ENCODE peak calls at places on chromosomes 7 and 10, in eight cellular contexts. M is NCI-H446 treated with DMSO at 0.1 percent for 48 hours; V is central memory CD4-positive, alpha-beta T cell; F is upper lobe of right lung; O is HFF-Myc; H is HTR-8/SVneo; Q is anterior cingulate cortex; Y is AG09319. U is an unnamed sample.

GRCh38 chr10:63286754-63287264 is 153.7 kb downstream of the NRBF2 start:
- DNase-seq in V (no peak), Y (no peak), Q (no peak), F (no peak), O (no peak), H (no peak), M (no peak), U (no peak)

GRCh38 chr10:72087392-72087968 is 871 bp downstream of the SPOCK2 start:
- DNase-seq in Y (no peak), O (no peak), H (no peak), Q (no peak), V (peak; percentile 48), M (no peak), F (no peak), U (no peak)

GRCh38 chr10:5018150-5018549 is 14.5 kb upstream of the AKR1C2 start:
- DNase-seq in F (no peak), Q (no peak), O (no peak), V (no peak), M (no peak), Y (no peak), H (no peak), U (no peak)

GRCh38 chr7:157797361-157797760 is 460.6 kb downstream of the DNAJB6 start:
- DNase-seq in O (no peak), V (no peak), H (no peak), Y (no peak), Q (no peak), F (no peak), M (no peak), U (no peak)

GRCh38 chr7:37150180-37150579 is 298.5 kb downstream of the ELMO1 start:
- DNase-seq in V (no peak), Y (no peak), F (no peak), O (no peak), M (no peak), H (no peak), Q (no peak), U (no peak)

GRCh38 chr10:19788075-19788686 is 28.1 kb upstream of the PLXDC2 start:
- DNase-seq in V (no peak), O (peak; percentile 30), H (no peak), Q (no peak), Y (peak; percentile 23), F (no peak), M (peak; percentile 39), U (peak; percentile 8)

GRCh38 chr7:157656195-157656769 is 319.5 kb downstream of the DNAJB6 start:
- DNase-seq in M (no peak), O (no peak), Q (no peak), Y (no peak), V (no peak), H (no peak), F (peak; percentile 51), U (no peak)

GRCh38 chr7:86643478-86644281 is at the start of gene GRM3:
- DNase-seq in H (no peak), V (no peak), O (no peak), M (no peak), Q (peak; percentile 80), Y (no peak), F (no peak), U (no peak)

GRCh38 chr7:157526604-157527003 is 189.8 kb downstream of the DNAJB6 start:
- DNase-seq in M (no peak), F (peak; percentile 60), V (no peak), H (no peak), Y (no peak), Q (no peak), O (no peak), U (no peak)

GRCh38 chr10:6112893-6113292 is 24.1 kb downstream of the RBM17 start:
- DNase-seq in Q (no peak), O (no peak), F (no peak), V (no peak), M (no peak), Y (no peak), H (no peak), U (no peak)

GRCh38 chr10:129718548-129719414 is 245.3 kb downstream of the EBF3 start:
- DNase-seq in O (no peak), M (no peak), V (no peak), Q (no peak), F (no peak), H (no peak), Y (no peak), U (no peak)

GRCh38 chr10:30176776-30177533 is 117.6 kb upstream of the JCAD start:
- DNase-seq in F (no peak), Q (no peak), H (no peak), Y (no peak), V (no peak), O (no peak), M (no peak), U (no peak)

GRCh38 chr7:138398857-138399256 is 61.2 kb upstream of the TRIM24 start:
- DNase-seq in O (no peak), H (no peak), Q (no peak), M (no peak), F (no peak), Y (no peak), V (no peak), U (no peak)

GRCh38 chr7:116727432-116728009 is 55.5 kb downstream of the MET start:
- DNase-seq in V (no peak), O (no peak), M (no peak), Q (no peak), H (no peak), Y (no peak), F (no peak), U (no peak)

GRCh38 chr7:36396150-36396549 is 6.5 kb downstream of the ANLN start:
- DNase-seq in O (no peak), F (no peak), V (no peak), H (no peak), Y (no peak), M (no peak), Q (no peak), U (no peak)

GRCh38 chr10:60917331-60918280 is 26.4 kb downstream of the RHOBTB1 start:
- DNase-seq in O (no peak), M (no peak), F (no peak), V (no peak), H (no peak), Q (no peak), Y (no peak), U (no peak)

GRCh38 chr10:29715296-29715695 is 80.5 kb upstream of the SVIL start:
- DNase-seq in V (no peak), O (no peak), M (no peak), Y (no peak), Q (no peak), F (no peak), H (no peak), U (no peak)

GRCh38 chr7:78523903-78524302 is 725.3 kb downstream of the PHTF2 start:
- DNase-seq in Q (no peak), O (no peak), M (no peak), F (no peak), H (no peak), Y (no peak), V (no peak), U (no peak)

GRCh38 chr10:132908621-132909295 is 33.6 kb downstream of the CFAP46 start:
- DNase-seq in H (no peak), V (no peak), M (no peak), Y (no peak), Q (no peak), O (no peak), F (no peak), U (no peak)

GRCh38 chr7:78863248-78863647 is 590.2 kb downstream of the MAGI2 start:
- DNase-seq in Y (no peak), O (no peak), H (no peak), V (no peak), M (no peak), F (no peak), Q (no peak), U (no peak)

GRCh38 chr10:70575874-70576802 is 26.4 kb downstream of the PRF1 start:
- DNase-seq in H (no peak), M (no peak), Q (no peak), Y (no peak), F (peak; percentile 73), V (no peak), O (no peak), U (no peak)

GRCh38 chr7:107427462-107427861 is 42.4 kb upstream of the GPR22 start:
- DNase-seq in F (no peak), H (no peak), M (no peak), Q (no peak), V (no peak), O (no peak), Y (no peak), U (no peak)

GRCh38 chr7:16357921-16358320 is 63.4 kb downstream of the CRPPA start:
- DNase-seq in Y (no peak), Q (no peak), F (peak; percentile 44), O (no peak), V (no peak), M (peak; percentile 94), H (no peak), U (no peak)

GRCh38 chr7:107573537-107573936 is 6.5 kb upstream of the BCAP29 start:
- DNase-seq in V (no peak), H (no peak), Q (no peak), Y (no peak), M (no peak), O (no peak), F (no peak), U (no peak)

GRCh38 chr10:8092428-8092827 is 37.9 kb downstream of the GATA3 start:
- DNase-seq in Q (no peak), V (no peak), M (no peak), H (no peak), F (no peak), O (no peak), Y (no peak), U (no peak)

GRCh38 chr10:50596456-50596855 is 27.3 kb downstream of the SGMS1 start:
- DNase-seq in Q (no peak), H (no peak), V (no peak), Y (no peak), F (no peak), O (no peak), M (no peak), U (no peak)

GRCh38 chr7:360454-361100 is 70.6 kb downstream of the FOXL3 start:
- DNase-seq in Y (no peak), M (no peak), Q (no peak), H (no peak), O (no peak), V (peak; percentile 30), F (peak; percentile 41), U (no peak)

U was measured in brain pericyte.